ENCODE peak calls at places on chromosomes 6 and 20, in nine cellular contexts. One of them, this sample, is unnamed.

GRCh38 chr6:152089992-152090391 is 282.5 kb downstream of the ESR1 start:
- DNase-seq in tibial nerve: peak; percentile 39
- DNase-seq in right cardiac atrium: peak; percentile 38
- DNase-seq in tibial artery: peak; percentile 70
- DNase-seq in heart left ventricle: no peak
- DNase-seq in left ventricle myocardium inferior: peak; percentile 39
- DNase-seq in lower lobe of right lung: no peak
- DNase-seq in GM23248: peak; percentile 87
- DNase-seq in A673: no peak
- DNase-seq in this sample: peak; percentile 60

GRCh38 chr20:18197382-18198070 is 59.9 kb downstream of the KAT14 start:
- DNase-seq in tibial nerve: no peak
- DNase-seq in right cardiac atrium: no peak
- DNase-seq in tibial artery: no peak
- DNase-seq in heart left ventricle: no peak
- DNase-seq in left ventricle myocardium inferior: no peak
- DNase-seq in lower lobe of right lung: no peak
- DNase-seq in GM23248: no peak
- DNase-seq in A673: no peak
- DNase-seq in this sample: no peak

GRCh38 chr20:3911956-3912355 is 22.8 kb downstream of the PANK2 start:
- DNase-seq in tibial nerve: no peak
- DNase-seq in right cardiac atrium: no peak
- DNase-seq in tibial artery: no peak
- DNase-seq in heart left ventricle: no peak
- DNase-seq in left ventricle myocardium inferior: peak; percentile 11
- DNase-seq in lower lobe of right lung: peak; percentile 57
- DNase-seq in GM23248: no peak
- DNase-seq in A673: no peak
- DNase-seq in this sample: no peak

GRCh38 chr6:68559716-68560115 is 75.4 kb upstream of the ADGRB3 start:
- DNase-seq in tibial nerve: no peak
- DNase-seq in right cardiac atrium: no peak
- DNase-seq in tibial artery: no peak
- DNase-seq in heart left ventricle: no peak
- DNase-seq in left ventricle myocardium inferior: no peak
- DNase-seq in lower lobe of right lung: no peak
- DNase-seq in GM23248: no peak
- DNase-seq in A673: peak; percentile 91
- DNase-seq in this sample: no peak

GRCh38 chr6:152110878-152111820 is 303.7 kb downstream of the ESR1 start:
- DNase-seq in tibial nerve: peak; percentile 31
- DNase-seq in right cardiac atrium: peak; percentile 41
- DNase-seq in tibial artery: peak; percentile 46
- DNase-seq in heart left ventricle: peak; percentile 71
- DNase-seq in left ventricle myocardium inferior: peak; percentile 64
- DNase-seq in lower lobe of right lung: no peak
- DNase-seq in GM23248: no peak
- DNase-seq in A673: no peak
- DNase-seq in this sample: no peak

GRCh38 chr6:159831373-159831679 is 31.2 kb downstream of the PNLDC1 start:
- DNase-seq in tibial nerve: no peak
- DNase-seq in right cardiac atrium: no peak
- DNase-seq in tibial artery: no peak
- DNase-seq in heart left ventricle: no peak
- DNase-seq in left ventricle myocardium inferior: no peak
- DNase-seq in lower lobe of right lung: peak; percentile 43
- DNase-seq in GM23248: no peak
- DNase-seq in A673: no peak
- DNase-seq in this sample: no peak

GRCh38 chr6:53929340-53930120 is 134.7 kb downstream of the LRRC1 start:
- DNase-seq in tibial nerve: no peak
- DNase-seq in right cardiac atrium: no peak
- DNase-seq in tibial artery: no peak
- DNase-seq in heart left ventricle: no peak
- DNase-seq in left ventricle myocardium inferior: no peak
- DNase-seq in lower lobe of right lung: no peak
- DNase-seq in GM23248: no peak
- DNase-seq in A673: no peak
- DNase-seq in this sample: no peak

GRCh38 chr20:34708621-34709043 is 4.5 kb downstream of the TP53INP2 start:
- DNase-seq in tibial nerve: peak; percentile 68
- DNase-seq in right cardiac atrium: peak; percentile 56
- DNase-seq in tibial artery: peak; percentile 53
- DNase-seq in heart left ventricle: peak; percentile 56
- DNase-seq in left ventricle myocardium inferior: peak; percentile 53
- DNase-seq in lower lobe of right lung: peak; percentile 57
- DNase-seq in GM23248: peak; percentile 56
- DNase-seq in A673: peak; percentile 59
- DNase-seq in this sample: no peak

GRCh38 chr6:119446623-119447008 is 97.1 kb upstream of the MAN1A1 start:
- DNase-seq in tibial nerve: peak; percentile 76
- DNase-seq in right cardiac atrium: peak; percentile 49
- DNase-seq in tibial artery: peak; percentile 64
- DNase-seq in heart left ventricle: peak; percentile 40
- DNase-seq in left ventricle myocardium inferior: no peak
- DNase-seq in lower lobe of right lung: no peak
- DNase-seq in GM23248: peak; percentile 51
- DNase-seq in A673: no peak
- DNase-seq in this sample: no peak

GRCh38 chr6:48917233-48917632 is 545.8 kb downstream of the MMUT start:
- DNase-seq in tibial nerve: no peak
- DNase-seq in right cardiac atrium: no peak
- DNase-seq in tibial artery: no peak
- DNase-seq in heart left ventricle: no peak
- DNase-seq in left ventricle myocardium inferior: no peak
- DNase-seq in lower lobe of right lung: no peak
- DNase-seq in GM23248: no peak
- DNase-seq in A673: no peak
- DNase-seq in this sample: no peak
- H3K9me3 ChIP-seq in tibial nerve: no peaks in the 10 kb centered on the region
- H3K9me3 ChIP-seq in right cardiac atrium: no peaks in the 10 kb centered on the region
- H3K9me3 ChIP-seq in tibial artery: no peaks in the 10 kb centered on the region
- H3K9me3 ChIP-seq in heart left ventricle: no peaks in the 10 kb centered on the region
- H3K9me3 ChIP-seq in left ventricle myocardium inferior: peaks cover 3% of the 10 kb centered on the region
- H3K9me3 ChIP-seq in lower lobe of right lung: peaks cover 3% of the 10 kb centered on the region
- H3K9me3 ChIP-seq in GM23248: no peaks in the 10 kb centered on the region
- H3K9me3 ChIP-seq in A673: no peaks in the 10 kb centered on the region
- H3K9me3 ChIP-seq in this sample: no peaks in the 10 kb centered on the region

DNA sequence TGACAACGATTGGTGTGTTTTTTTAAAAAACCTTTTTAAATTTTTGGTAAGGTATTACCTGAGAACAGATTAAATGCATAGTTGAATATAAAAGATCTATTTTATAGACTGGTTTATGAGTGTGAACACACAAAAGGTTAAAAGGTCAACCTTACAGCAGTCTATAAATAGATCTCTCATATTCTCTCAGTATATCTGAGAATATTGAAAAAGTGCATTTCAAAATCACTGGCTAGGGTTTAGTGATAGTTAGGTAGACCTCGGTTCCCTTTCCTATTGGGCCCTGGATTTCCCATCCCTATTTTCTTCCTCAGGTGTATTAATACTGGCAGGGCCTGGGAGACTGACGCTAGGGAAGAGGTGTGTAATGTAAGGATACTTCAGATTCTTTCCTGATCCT is 723 bp upstream of the ZNF451 start:
- DNase-seq in tibial nerve: no peak
- DNase-seq in right cardiac atrium: no peak
- DNase-seq in tibial artery: no peak
- DNase-seq in heart left ventricle: no peak
- DNase-seq in left ventricle myocardium inferior: no peak
- DNase-seq in lower lobe of right lung: no peak
- DNase-seq in GM23248: no peak
- DNase-seq in A673: no peak
- DNase-seq in this sample: no peak
- H3K27ac ChIP-seq in tibial nerve: peak overlapping the region; percentile 86
- H3K27ac ChIP-seq in right cardiac atrium: no peak overlapping the region
- H3K27ac ChIP-seq in tibial artery: peak overlapping the region; percentile 80
- H3K27ac ChIP-seq in heart left ventricle: peak overlapping the region; percentile 83
- H3K27ac ChIP-seq in left ventricle myocardium inferior: peak overlapping the region; percentile 89
- H3K27ac ChIP-seq in lower lobe of right lung: no peak overlapping the region
- H3K27ac ChIP-seq in GM23248: peak overlapping the region; percentile 79
- H3K27ac ChIP-seq in A673: no peak overlapping the region
- H3K27ac ChIP-seq in this sample: no peak overlapping the region

DNA sequence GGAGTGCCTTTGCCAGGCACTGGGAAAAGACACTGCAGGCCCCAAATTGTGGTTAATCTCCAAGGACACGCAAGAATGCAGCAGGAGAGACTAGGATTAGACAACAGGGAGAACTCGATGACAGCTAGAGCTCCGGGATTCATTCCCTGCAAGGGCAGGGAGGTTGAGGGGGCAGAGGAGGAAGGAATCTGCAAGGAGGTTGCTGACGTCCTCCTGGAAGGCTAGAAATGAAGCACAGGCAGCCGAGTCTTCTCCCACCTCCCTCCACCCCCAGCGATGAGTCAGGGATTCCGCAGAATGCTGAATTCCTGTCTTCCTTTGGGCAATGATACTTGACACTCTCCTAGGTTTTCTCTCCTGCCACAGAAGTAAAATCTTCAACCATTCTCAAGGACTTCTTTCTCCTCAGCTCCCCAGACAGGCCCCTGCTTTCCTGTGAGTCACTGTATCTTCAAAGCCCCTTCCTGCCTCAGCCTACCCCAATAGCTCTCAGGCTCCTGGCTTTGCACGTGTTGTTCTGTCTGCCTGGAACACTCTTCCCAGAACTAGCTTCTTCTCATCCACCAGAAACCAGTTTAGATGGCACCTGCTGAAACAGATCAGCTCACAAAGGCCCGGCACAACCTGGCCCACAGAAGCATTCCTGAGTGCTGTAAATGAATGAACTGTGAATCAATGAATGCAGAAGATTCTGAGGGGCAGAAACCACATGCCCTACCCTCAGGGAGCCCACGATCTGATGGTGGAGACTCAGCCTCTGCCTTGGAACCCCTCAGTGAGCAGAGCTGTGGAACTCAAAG is 85.6 kb downstream of the MRPL14 start:
- DNase-seq in tibial nerve: no peak
- DNase-seq in right cardiac atrium: no peak
- DNase-seq in tibial artery: peak; percentile 31
- DNase-seq in heart left ventricle: no peak
- DNase-seq in left ventricle myocardium inferior: no peak
- DNase-seq in lower lobe of right lung: peak; percentile 16
- DNase-seq in GM23248: peak; percentile 98
- DNase-seq in A673: peak; percentile 81
- DNase-seq in this sample: peak; percentile 96
- H3K4me3 ChIP-seq in tibial nerve: no peak overlapping the region
- H3K4me3 ChIP-seq in right cardiac atrium: no peak overlapping the region
- H3K4me3 ChIP-seq in tibial artery: no peak overlapping the region
- H3K4me3 ChIP-seq in heart left ventricle: no peak overlapping the region
- H3K4me3 ChIP-seq in left ventricle myocardium inferior: no peak overlapping the region
- H3K4me3 ChIP-seq in lower lobe of right lung: no peak overlapping the region
- H3K4me3 ChIP-seq in GM23248: no peak overlapping the region
- H3K4me3 ChIP-seq in A673: no peak overlapping the region
- H3K4me3 ChIP-seq in this sample: no peak overlapping the region

DNA sequence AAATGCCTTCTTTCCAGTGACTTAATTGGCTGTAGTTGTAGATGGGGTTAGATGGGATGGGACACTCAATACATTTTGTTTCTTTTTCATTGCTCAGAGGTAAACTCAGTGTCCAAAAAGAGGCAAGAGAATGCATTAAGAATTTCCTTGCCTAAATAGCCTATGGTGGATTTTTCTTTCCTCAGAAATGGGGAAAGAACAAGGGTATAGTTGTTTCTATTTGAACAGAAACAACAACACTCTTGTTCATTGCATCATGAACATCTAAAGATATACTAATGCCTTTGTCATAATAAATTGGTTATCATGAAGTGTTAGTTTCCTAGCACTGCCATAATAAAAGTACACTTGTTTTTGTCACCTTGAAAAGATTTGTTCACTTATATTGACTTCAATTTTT is 14.6 kb upstream of the DEFB123 start:
- DNase-seq in tibial nerve: no peak
- DNase-seq in right cardiac atrium: no peak
- DNase-seq in tibial artery: no peak
- DNase-seq in heart left ventricle: no peak
- DNase-seq in left ventricle myocardium inferior: no peak
- DNase-seq in lower lobe of right lung: no peak
- DNase-seq in GM23248: no peak
- DNase-seq in A673: no peak
- DNase-seq in this sample: no peak
- H3K9me3 ChIP-seq in tibial nerve: no peaks in the 10 kb centered on the region
- H3K9me3 ChIP-seq in right cardiac atrium: no peaks in the 10 kb centered on the region
- H3K9me3 ChIP-seq in tibial artery: no peaks in the 10 kb centered on the region
- H3K9me3 ChIP-seq in heart left ventricle: peaks cover 14% of the 10 kb centered on the region
- H3K9me3 ChIP-seq in left ventricle myocardium inferior: peaks cover 15% of the 10 kb centered on the region
- H3K9me3 ChIP-seq in lower lobe of right lung: no peaks in the 10 kb centered on the region
- H3K9me3 ChIP-seq in GM23248: no peaks in the 10 kb centered on the region
- H3K9me3 ChIP-seq in A673: no peaks in the 10 kb centered on the region
- H3K9me3 ChIP-seq in this sample: no peaks in the 10 kb centered on the region

DNA sequence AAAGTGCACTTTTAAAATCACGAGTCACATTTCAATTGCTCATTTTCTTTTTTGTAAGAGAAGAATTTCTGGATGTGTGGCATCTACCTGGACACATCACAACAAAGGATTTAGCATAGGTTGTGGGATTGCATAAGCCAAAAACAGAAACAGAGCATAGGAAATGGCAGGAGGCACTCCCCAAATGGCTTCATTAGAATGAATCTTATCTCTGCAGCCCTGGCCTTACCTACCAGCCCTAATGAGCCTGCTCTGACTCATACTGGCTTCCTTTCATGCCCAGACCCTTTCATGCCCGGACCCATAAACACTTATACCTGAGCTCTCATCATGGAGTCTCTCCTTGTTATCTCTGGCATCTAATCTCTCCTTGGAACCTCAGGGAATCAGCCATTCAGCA is 23.9 kb upstream of the SPTLC3 start:
- DNase-seq in tibial nerve: no peak
- DNase-seq in right cardiac atrium: no peak
- DNase-seq in tibial artery: no peak
- DNase-seq in heart left ventricle: no peak
- DNase-seq in left ventricle myocardium inferior: no peak
- DNase-seq in lower lobe of right lung: no peak
- DNase-seq in GM23248: no peak
- DNase-seq in A673: no peak
- DNase-seq in this sample: no peak
- H3K27ac ChIP-seq in tibial nerve: no peak overlapping the region
- H3K27ac ChIP-seq in right cardiac atrium: no peak overlapping the region
- H3K27ac ChIP-seq in tibial artery: no peak overlapping the region
- H3K27ac ChIP-seq in heart left ventricle: no peak overlapping the region
- H3K27ac ChIP-seq in left ventricle myocardium inferior: no peak overlapping the region
- H3K27ac ChIP-seq in lower lobe of right lung: no peak overlapping the region
- H3K27ac ChIP-seq in GM23248: no peak overlapping the region
- H3K27ac ChIP-seq in A673: no peak overlapping the region
- H3K27ac ChIP-seq in this sample: no peak overlapping the region

DNA sequence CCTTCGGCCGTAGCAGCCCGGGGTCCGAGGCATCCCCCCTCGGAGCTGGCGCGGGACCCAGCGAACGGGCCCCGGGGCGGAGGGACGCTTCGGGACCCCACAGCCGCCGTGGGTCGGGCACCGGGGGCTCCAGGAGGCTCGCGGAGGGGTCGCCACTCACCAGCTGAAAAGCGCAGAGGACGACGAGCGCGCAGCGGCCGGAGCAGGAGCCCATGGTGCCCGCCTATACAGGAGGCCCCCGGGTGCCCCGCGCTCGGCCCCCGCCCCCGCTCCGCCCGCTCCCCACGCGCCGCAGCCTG is at the start of gene NKAIN4:
- DNase-seq in tibial nerve: no peak
- DNase-seq in right cardiac atrium: no peak
- DNase-seq in tibial artery: no peak
- DNase-seq in heart left ventricle: no peak
- DNase-seq in left ventricle myocardium inferior: no peak
- DNase-seq in lower lobe of right lung: no peak
- DNase-seq in GM23248: no peak
- DNase-seq in A673: no peak
- DNase-seq in this sample: no peak
- H3K4me3 ChIP-seq in tibial nerve: peak within 1 kb of the TSS; percentile 22
- H3K4me3 ChIP-seq in right cardiac atrium: peak within 1 kb of the TSS; percentile 41
- H3K4me3 ChIP-seq in tibial artery: peak within 1 kb of the TSS; percentile 16
- H3K4me3 ChIP-seq in heart left ventricle: peak within 1 kb of the TSS; percentile 7
- H3K4me3 ChIP-seq in left ventricle myocardium inferior: peak within 1 kb of the TSS; percentile 55
- H3K4me3 ChIP-seq in lower lobe of right lung: peak within 1 kb of the TSS; percentile 35
- H3K4me3 ChIP-seq in GM23248: no peak within 1 kb of the TSS
- H3K4me3 ChIP-seq in A673: no peak within 1 kb of the TSS
- H3K4me3 ChIP-seq in this sample: no peak within 1 kb of the TSS

GRCh38 chr6:39995633-39996032 is 61.4 kb upstream of the MOCS1 start:
- DNase-seq in tibial nerve: no peak
- DNase-seq in right cardiac atrium: no peak
- DNase-seq in tibial artery: no peak
- DNase-seq in heart left ventricle: no peak
- DNase-seq in left ventricle myocardium inferior: no peak
- DNase-seq in lower lobe of right lung: no peak
- DNase-seq in GM23248: no peak
- DNase-seq in A673: no peak
- DNase-seq in this sample: no peak
- H3K9me3 ChIP-seq in tibial nerve: no peaks in the 10 kb centered on the region
- H3K9me3 ChIP-seq in right cardiac atrium: no peaks in the 10 kb centered on the region
- H3K9me3 ChIP-seq in tibial artery: peaks cover 5% of the 10 kb centered on the region
- H3K9me3 ChIP-seq in heart left ventricle: peaks cover 33% of the 10 kb centered on the region
- H3K9me3 ChIP-seq in left ventricle myocardium inferior: peaks cover 53% of the 10 kb centered on the region
- H3K9me3 ChIP-seq in lower lobe of right lung: peaks cover 19% of the 10 kb centered on the region
- H3K9me3 ChIP-seq in GM23248: no peaks in the 10 kb centered on the region
- H3K9me3 ChIP-seq in A673: peaks cover 12% of the 10 kb centered on the region
- H3K9me3 ChIP-seq in this sample: peaks cover 7% of the 10 kb centered on the region

This sample was measured in SJSA1.